ENCODE peak calls at places on chromosomes 13 and 19, in five cellular contexts. One of them, this sample, is unnamed.

GRCh38 chr13:110014719-110015118 is 228.3 kb upstream of the IRS2 start:
- DNase-seq in cardiac fibroblast: no peak
- DNase-seq in LoVo: no peak
- DNase-seq in NCI-H510A: peak
- DNase-seq in stimulated activated CD4-positive, alpha-beta T cell treated with anti-CD3 and anti-CD28 coated beads, Interleukin-12 subunit alpha, Interleukin-12 subunit beta, amount 100 ng/mL, for 24 hours: no peak
- DNase-seq in this sample: no peak

GRCh38 chr19:18639706-18640105 is 2.9 kb downstream of the KLHL26 start:
- DNase-seq in cardiac fibroblast: no peak
- DNase-seq in LoVo: no peak
- DNase-seq in NCI-H510A: no peak
- DNase-seq in stimulated activated CD4-positive, alpha-beta T cell treated with anti-CD3 and anti-CD28 coated beads, Interleukin-12 subunit alpha, Interleukin-12 subunit beta, amount 100 ng/mL, for 24 hours: no peak
- DNase-seq in this sample: no peak

GRCh38 chr19:39407644-39408391 is 1.2 kb downstream of the ZFP36 start:
- DNase-seq in cardiac fibroblast: peak
- DNase-seq in LoVo: peak
- DNase-seq in NCI-H510A: no peak
- DNase-seq in stimulated activated CD4-positive, alpha-beta T cell treated with anti-CD3 and anti-CD28 coated beads, Interleukin-12 subunit alpha, Interleukin-12 subunit beta, amount 100 ng/mL, for 24 hours: peak
- DNase-seq in this sample: no peak

GRCh38 chr13:99322297-99323103 is 15.3 kb upstream of the GPR183 start:
- DNase-seq in cardiac fibroblast: peak
- DNase-seq in LoVo: no peak
- DNase-seq in NCI-H510A: no peak
- DNase-seq in stimulated activated CD4-positive, alpha-beta T cell treated with anti-CD3 and anti-CD28 coated beads, Interleukin-12 subunit alpha, Interleukin-12 subunit beta, amount 100 ng/mL, for 24 hours: no peak
- DNase-seq in this sample: peak

GRCh38 chr13:50128406-50129048 is 113.3 kb downstream of the KCNRG start:
- DNase-seq in cardiac fibroblast: no peak
- DNase-seq in LoVo: no peak
- DNase-seq in NCI-H510A: no peak
- DNase-seq in stimulated activated CD4-positive, alpha-beta T cell treated with anti-CD3 and anti-CD28 coated beads, Interleukin-12 subunit alpha, Interleukin-12 subunit beta, amount 100 ng/mL, for 24 hours: no peak
- DNase-seq in this sample: no peak

GRCh38 chr13:18971576-18972219 is 209.9 kb downstream of the TUBA3C start:
- DNase-seq in cardiac fibroblast: no peak
- DNase-seq in LoVo: no peak
- DNase-seq in NCI-H510A: no peak
- DNase-seq in stimulated activated CD4-positive, alpha-beta T cell treated with anti-CD3 and anti-CD28 coated beads, Interleukin-12 subunit alpha, Interleukin-12 subunit beta, amount 100 ng/mL, for 24 hours: no peak
- DNase-seq in this sample: no peak

GRCh38 chr19:30333291-30334065 is 38.7 kb upstream of the ZNF536 start:
- DNase-seq in cardiac fibroblast: no peak
- DNase-seq in LoVo: no peak
- DNase-seq in NCI-H510A: no peak
- DNase-seq in stimulated activated CD4-positive, alpha-beta T cell treated with anti-CD3 and anti-CD28 coated beads, Interleukin-12 subunit alpha, Interleukin-12 subunit beta, amount 100 ng/mL, for 24 hours: no peak
- DNase-seq in this sample: no peak

GRCh38 chr13:100543872-100544602 is 44.6 kb downstream of the GGACT start:
- DNase-seq in cardiac fibroblast: no peak
- DNase-seq in LoVo: no peak
- DNase-seq in NCI-H510A: no peak
- DNase-seq in stimulated activated CD4-positive, alpha-beta T cell treated with anti-CD3 and anti-CD28 coated beads, Interleukin-12 subunit alpha, Interleukin-12 subunit beta, amount 100 ng/mL, for 24 hours: no peak
- DNase-seq in this sample: peak

GRCh38 chr19:1279782-1280341 is 4.5 kb downstream of the FAM174C start:
- DNase-seq in cardiac fibroblast: peak
- DNase-seq in LoVo: peak
- DNase-seq in NCI-H510A: no peak
- DNase-seq in stimulated activated CD4-positive, alpha-beta T cell treated with anti-CD3 and anti-CD28 coated beads, Interleukin-12 subunit alpha, Interleukin-12 subunit beta, amount 100 ng/mL, for 24 hours: peak
- DNase-seq in this sample: peak

GRCh38 chr19:40617961-40618360 is 16.8 kb downstream of the LTBP4 start:
- DNase-seq in cardiac fibroblast: no peak
- DNase-seq in LoVo: no peak
- DNase-seq in NCI-H510A: no peak
- DNase-seq in stimulated activated CD4-positive, alpha-beta T cell treated with anti-CD3 and anti-CD28 coated beads, Interleukin-12 subunit alpha, Interleukin-12 subunit beta, amount 100 ng/mL, for 24 hours: no peak
- DNase-seq in this sample: no peak

GRCh38 chr19:5349041-5349440 is 8.4 kb upstream of the PTPRS start:
- DNase-seq in cardiac fibroblast: no peak
- DNase-seq in LoVo: no peak
- DNase-seq in NCI-H510A: no peak
- DNase-seq in stimulated activated CD4-positive, alpha-beta T cell treated with anti-CD3 and anti-CD28 coated beads, Interleukin-12 subunit alpha, Interleukin-12 subunit beta, amount 100 ng/mL, for 24 hours: no peak
- DNase-seq in this sample: no peak

GRCh38 chr19:6811906-6812305 is 39.4 kb downstream of the VAV1 start:
- DNase-seq in cardiac fibroblast: peak
- DNase-seq in LoVo: peak
- DNase-seq in NCI-H510A: no peak
- DNase-seq in stimulated activated CD4-positive, alpha-beta T cell treated with anti-CD3 and anti-CD28 coated beads, Interleukin-12 subunit alpha, Interleukin-12 subunit beta, amount 100 ng/mL, for 24 hours: no peak
- DNase-seq in this sample: peak

GRCh38 chr19:46076951-46077814 is 36.4 kb upstream of the IGFL4 start:
- DNase-seq in cardiac fibroblast: peak
- DNase-seq in LoVo: peak
- DNase-seq in NCI-H510A: peak
- DNase-seq in stimulated activated CD4-positive, alpha-beta T cell treated with anti-CD3 and anti-CD28 coated beads, Interleukin-12 subunit alpha, Interleukin-12 subunit beta, amount 100 ng/mL, for 24 hours: peak
- DNase-seq in this sample: peak

This sample was measured in endothelial cell of umbilical vein.